ENCODE peak calls at places on chromosomes 3 and 15, in five cellular contexts. I is erythroblast, R is tibial nerve, J is NCI-H1092, E is NCI-H82. F is an unnamed sample.

GRCh38 chr15:81304226-81304625 is 19.7 kb downstream of the STARD5 start:
- DNase-seq in J (no peak), I (no peak), R (peak), E (no peak), F (no peak)

GRCh38 chr3:48301814-48302194 is 31.7 kb downstream of the SPINK8 start:
- DNase-seq in J (peak), R (peak), I (peak), E (peak), F (no peak)

GRCh38 chr3:195241592-195242355 is 29.2 kb downstream of the XXYLT1 start:
- DNase-seq in E (no peak), I (no peak), J (no peak), R (no peak), F (no peak)

GRCh38 chr3:32614956-32615355 is 44.3 kb upstream of the DYNC1LI1 start:
- DNase-seq in E (no peak), R (no peak), I (no peak), J (no peak), F (no peak)

GRCh38 chr3:131067983-131068382 is 41.3 kb downstream of the NEK11 start:
- DNase-seq in J (no peak), E (peak), I (no peak), R (no peak), F (no peak)

GRCh38 chr15:63999177-63999576 is 47.1 kb downstream of the DAPK2 start:
- DNase-seq in R (no peak), J (no peak), E (no peak), I (no peak), F (no peak)

GRCh38 chr3:196192036-196193001 is 18.9 kb downstream of the ZDHHC19 start:
- DNase-seq in E (no peak), J (no peak), I (peak), R (no peak), F (no peak)

GRCh38 chr3:30768703-30769550 is 125.5 kb downstream of the GADL1 start:
- DNase-seq in I (peak), E (peak), J (peak), R (peak), F (peak)

GRCh38 chr3:64642327-64643151 is 45.3 kb downstream of the ADAMTS9 start:
- DNase-seq in J (no peak), R (no peak), I (no peak), E (peak), F (peak)

GRCh38 chr3:27637346-27638000 is 84.7 kb downstream of the EOMES start:
- DNase-seq in J (no peak), E (no peak), R (no peak), I (no peak), F (no peak)

GRCh38 chr3:43953814-43954241 is 263.1 kb downstream of the ABHD5 start:
- DNase-seq in I (no peak), J (no peak), E (no peak), R (no peak), F (no peak)

GRCh38 chr15:38002883-38003477 is 68.5 kb downstream of the TMCO5A start:
- DNase-seq in R (peak), J (no peak), E (peak), I (peak), F (no peak)

GRCh38 chr3:165259518-165260193 is 63.5 kb upstream of the SLITRK3 start:
- DNase-seq in J (no peak), E (peak), I (peak), R (peak), F (no peak)

GRCh38 chr3:197829397-197830045 is 38.5 kb downstream of the LRCH3 start:
- DNase-seq in J (no peak), R (no peak), E (no peak), I (no peak), F (no peak)

GRCh38 chr3:46293991-46294833 is 52.0 kb downstream of the CCR3 start:
- DNase-seq in R (no peak), I (no peak), J (no peak), E (no peak), F (no peak)

GRCh38 chr3:182486459-182486858 is 306.8 kb upstream of the ATP11B start:
- DNase-seq in R (no peak), J (no peak), I (no peak), E (no peak), F (no peak)

GRCh38 chr3:30042274-30042859 is 564.0 kb upstream of the TGFBR2 start:
- DNase-seq in J (peak), E (peak), I (peak), R (peak), F (no peak)

GRCh38 chr3:56802793-56803192 is 1.0 kb upstream of the ARHGEF3 start:
- DNase-seq in I (no peak), R (no peak), E (no peak), J (no peak), F (no peak)

GRCh38 chr15:31387483-31388118 is 61.0 kb downstream of the KLF13 start:
- DNase-seq in I (peak), E (no peak), J (peak), R (no peak), F (peak)

GRCh38 chr3:8525893-8526292 is 24.3 kb downstream of the LMCD1 start:
- DNase-seq in I (no peak), E (no peak), J (no peak), R (no peak), F (no peak)

GRCh38 chr15:84079885-84080777 is 155.4 kb upstream of the GOLGA6L4 start:
- DNase-seq in R (no peak), I (no peak), J (peak), E (peak), F (peak)

GRCh38 chr3:132418916-132419315 is 1.6 kb downstream of the DNAJC13 start:
- DNase-seq in E (no peak), R (no peak), I (peak), J (no peak), F (no peak)

GRCh38 chr3:86793786-86794185 is 197.2 kb downstream of the VGLL3 start:
- DNase-seq in J (no peak), I (no peak), E (no peak), R (peak), F (no peak)

F was measured in NCI-H1417 treated with DMSO at 0.1 percent for 48 hours.